ENCODE peak calls at places on chromosomes 7 and 10, in eight cellular contexts. One of them, this sample, is unnamed.
A peak's percentile ranks its signal among the peaks of the same experiment; 100 is the strongest.

GRCh38 chr7:50812847-50813475 is 30.3 kb upstream of the GRB10 start:
- DNase-seq in adipocyte: peak; percentile 74
- DNase-seq in A549: peak; percentile 53
- DNase-seq in mammary epithelial cell: peak; percentile 83
- DNase-seq in mesenchymal stem cell: peak; percentile 79
- DNase-seq in heart left ventricle: peak; percentile 87
- DNase-seq in body of pancreas: peak; percentile 91
- DNase-seq in GM12878: no peak
- DNase-seq in this sample: no peak

GRCh38 chr7:147571436-147572180 is 1019.0 kb upstream of the C7orf33 start:
- DNase-seq in adipocyte: no peak
- DNase-seq in A549: no peak
- DNase-seq in mammary epithelial cell: no peak
- DNase-seq in mesenchymal stem cell: no peak
- DNase-seq in heart left ventricle: no peak
- DNase-seq in body of pancreas: no peak
- DNase-seq in GM12878: no peak
- DNase-seq in this sample: no peak

GRCh38 chr10:16519250-16519907 is 2.3 kb downstream of the C1QL3 start:
- DNase-seq in adipocyte: no peak
- DNase-seq in A549: no peak
- DNase-seq in mammary epithelial cell: no peak
- DNase-seq in mesenchymal stem cell: no peak
- DNase-seq in heart left ventricle: no peak
- DNase-seq in body of pancreas: no peak
- DNase-seq in GM12878: no peak
- DNase-seq in this sample: no peak

GRCh38 chr10:8921583-8921982 is 867.1 kb downstream of the GATA3 start:
- DNase-seq in adipocyte: no peak
- DNase-seq in A549: no peak
- DNase-seq in mammary epithelial cell: no peak
- DNase-seq in mesenchymal stem cell: no peak
- DNase-seq in heart left ventricle: no peak
- DNase-seq in body of pancreas: no peak
- DNase-seq in GM12878: no peak
- DNase-seq in this sample: no peak

GRCh38 chr10:79248341-79248931 is 98.8 kb upstream of the PPIF start:
- DNase-seq in adipocyte: no peak
- DNase-seq in A549: no peak
- DNase-seq in mammary epithelial cell: no peak
- DNase-seq in mesenchymal stem cell: peak; percentile 66
- DNase-seq in heart left ventricle: peak; percentile 68
- DNase-seq in body of pancreas: peak; percentile 80
- DNase-seq in GM12878: no peak
- DNase-seq in this sample: no peak

GRCh38 chr10:71965623-71966022 is 1.4 kb downstream of the CHST3 start:
- DNase-seq in adipocyte: peak; percentile 34
- DNase-seq in A549: no peak
- DNase-seq in mammary epithelial cell: no peak
- DNase-seq in mesenchymal stem cell: no peak
- DNase-seq in heart left ventricle: no peak
- DNase-seq in body of pancreas: no peak
- DNase-seq in GM12878: no peak
- DNase-seq in this sample: no peak

GRCh38 chr10:120685136-120685535 is 166.0 kb upstream of the WDR11 start:
- DNase-seq in adipocyte: no peak
- DNase-seq in A549: no peak
- DNase-seq in mammary epithelial cell: no peak
- DNase-seq in mesenchymal stem cell: no peak
- DNase-seq in heart left ventricle: no peak
- DNase-seq in body of pancreas: no peak
- DNase-seq in GM12878: no peak
- DNase-seq in this sample: no peak

GRCh38 chr7:33686001-33686591 is 219.2 kb upstream of the BMPER start:
- DNase-seq in adipocyte: no peak
- DNase-seq in A549: no peak
- DNase-seq in mammary epithelial cell: no peak
- DNase-seq in mesenchymal stem cell: no peak
- DNase-seq in heart left ventricle: no peak
- DNase-seq in body of pancreas: no peak
- DNase-seq in GM12878: no peak
- DNase-seq in this sample: no peak

GRCh38 chr7:131633342-131633843 is 77.0 kb upstream of the PODXL start:
- DNase-seq in adipocyte: peak; percentile 29
- DNase-seq in A549: peak; percentile 51
- DNase-seq in mammary epithelial cell: peak; percentile 17
- DNase-seq in mesenchymal stem cell: peak; percentile 70
- DNase-seq in heart left ventricle: peak; percentile 54
- DNase-seq in body of pancreas: no peak
- DNase-seq in GM12878: no peak
- DNase-seq in this sample: no peak

GRCh38 chr10:119079572-119080520 is 771 bp downstream of the EIF3A start:
- DNase-seq in adipocyte: peak; percentile 92
- DNase-seq in A549: peak; percentile 80
- DNase-seq in mammary epithelial cell: peak; percentile 78
- DNase-seq in mesenchymal stem cell: peak; percentile 87
- DNase-seq in heart left ventricle: peak; percentile 83
- DNase-seq in body of pancreas: peak; percentile 81
- DNase-seq in GM12878: no peak
- DNase-seq in this sample: peak; percentile 44

GRCh38 chr10:103276251-103276936 is 544 bp upstream of the INA start:
- DNase-seq in adipocyte: no peak
- DNase-seq in A549: no peak
- DNase-seq in mammary epithelial cell: no peak
- DNase-seq in mesenchymal stem cell: no peak
- DNase-seq in heart left ventricle: no peak
- DNase-seq in body of pancreas: no peak
- DNase-seq in GM12878: no peak
- DNase-seq in this sample: no peak

GRCh38 chr10:104321226-104321625 is 17.0 kb downstream of the ITPRIP start:
- DNase-seq in adipocyte: no peak
- DNase-seq in A549: no peak
- DNase-seq in mammary epithelial cell: no peak
- DNase-seq in mesenchymal stem cell: no peak
- DNase-seq in heart left ventricle: peak; percentile 60
- DNase-seq in body of pancreas: no peak
- DNase-seq in GM12878: no peak
- DNase-seq in this sample: no peak

GRCh38 chr7:158544708-158545107 is 42.9 kb downstream of the PTPRN2 start:
- DNase-seq in adipocyte: no peak
- DNase-seq in A549: no peak
- DNase-seq in mammary epithelial cell: no peak
- DNase-seq in mesenchymal stem cell: no peak
- DNase-seq in heart left ventricle: no peak
- DNase-seq in body of pancreas: no peak
- DNase-seq in GM12878: no peak
- DNase-seq in this sample: no peak
- H3K9me3 ChIP-seq in adipocyte: no peaks in the 10 kb centered on the region
- H3K9me3 ChIP-seq in A549: no peaks in the 10 kb centered on the region
- H3K9me3 ChIP-seq in mammary epithelial cell: peaks cover 32% of the 10 kb centered on the region
- H3K9me3 ChIP-seq in mesenchymal stem cell: no peaks in the 10 kb centered on the region
- H3K9me3 ChIP-seq in heart left ventricle: no peaks in the 10 kb centered on the region
- H3K9me3 ChIP-seq in body of pancreas: no peaks in the 10 kb centered on the region
- H3K9me3 ChIP-seq in GM12878: no peaks in the 10 kb centered on the region
- H3K9me3 ChIP-seq in this sample: no peaks in the 10 kb centered on the region

GRCh38 chr7:269721-270120 is 20.2 kb upstream of the FOXL3 start:
- DNase-seq in adipocyte: no peak
- DNase-seq in A549: no peak
- DNase-seq in mammary epithelial cell: no peak
- DNase-seq in mesenchymal stem cell: no peak
- DNase-seq in heart left ventricle: peak; percentile 8
- DNase-seq in body of pancreas: no peak
- DNase-seq in GM12878: no peak
- DNase-seq in this sample: no peak

GRCh38 chr7:272108-272615 is 17.8 kb upstream of the FOXL3 start:
- DNase-seq in adipocyte: no peak
- DNase-seq in A549: no peak
- DNase-seq in mammary epithelial cell: no peak
- DNase-seq in mesenchymal stem cell: no peak
- DNase-seq in heart left ventricle: peak; percentile 21
- DNase-seq in body of pancreas: no peak
- DNase-seq in GM12878: no peak
- DNase-seq in this sample: no peak

GRCh38 chr7:270351-270983 is 19.5 kb upstream of the FOXL3 start:
- DNase-seq in adipocyte: no peak
- DNase-seq in A549: no peak
- DNase-seq in mammary epithelial cell: no peak
- DNase-seq in mesenchymal stem cell: no peak
- DNase-seq in heart left ventricle: peak; percentile 7
- DNase-seq in body of pancreas: no peak
- DNase-seq in GM12878: no peak
- DNase-seq in this sample: no peak

GRCh38 chr7:272631-273030 is 17.3 kb upstream of the FOXL3 start:
- DNase-seq in adipocyte: no peak
- DNase-seq in A549: no peak
- DNase-seq in mammary epithelial cell: no peak
- DNase-seq in mesenchymal stem cell: no peak
- DNase-seq in heart left ventricle: peak; percentile 20
- DNase-seq in body of pancreas: no peak
- DNase-seq in GM12878: no peak
- DNase-seq in this sample: no peak

GRCh38 chr7:271266-272107 is 18.5 kb upstream of the FOXL3 start:
- DNase-seq in adipocyte: peak; percentile 22
- DNase-seq in A549: no peak
- DNase-seq in mammary epithelial cell: no peak
- DNase-seq in mesenchymal stem cell: no peak
- DNase-seq in heart left ventricle: peak; percentile 13
- DNase-seq in body of pancreas: no peak
- DNase-seq in GM12878: no peak
- DNase-seq in this sample: no peak
- H3K9me3 ChIP-seq in adipocyte: peaks cover 14% of the 10 kb centered on the region
- H3K9me3 ChIP-seq in A549: peaks cover 40% of the 10 kb centered on the region
- H3K9me3 ChIP-seq in mammary epithelial cell: no peaks in the 10 kb centered on the region
- H3K9me3 ChIP-seq in mesenchymal stem cell: peaks cover 14% of the 10 kb centered on the region
- H3K9me3 ChIP-seq in heart left ventricle: peaks cover 6% of the 10 kb centered on the region
- H3K9me3 ChIP-seq in body of pancreas: no peaks in the 10 kb centered on the region
- H3K9me3 ChIP-seq in GM12878: no peaks in the 10 kb centered on the region
- H3K9me3 ChIP-seq in this sample: no peaks in the 10 kb centered on the region

GRCh38 chr7:56483153-56483552 is 366.9 kb upstream of the NUPR2 start:
- DNase-seq in adipocyte: no peak
- DNase-seq in A549: no peak
- DNase-seq in mammary epithelial cell: no peak
- DNase-seq in mesenchymal stem cell: no peak
- DNase-seq in heart left ventricle: no peak
- DNase-seq in body of pancreas: no peak
- DNase-seq in GM12878: no peak
- DNase-seq in this sample: no peak
- H3K9me3 ChIP-seq in adipocyte: peaks cover 79% of the 10 kb centered on the region
- H3K9me3 ChIP-seq in A549: peaks cover 15% of the 10 kb centered on the region
- H3K9me3 ChIP-seq in mammary epithelial cell: peaks cover 49% of the 10 kb centered on the region
- H3K9me3 ChIP-seq in mesenchymal stem cell: peaks cover 62% of the 10 kb centered on the region
- H3K9me3 ChIP-seq in heart left ventricle: peaks cover 75% of the 10 kb centered on the region
- H3K9me3 ChIP-seq in body of pancreas: no peaks in the 10 kb centered on the region
- H3K9me3 ChIP-seq in GM12878: no peaks in the 10 kb centered on the region
- H3K9me3 ChIP-seq in this sample: peaks cover 2% of the 10 kb centered on the region

DNA sequence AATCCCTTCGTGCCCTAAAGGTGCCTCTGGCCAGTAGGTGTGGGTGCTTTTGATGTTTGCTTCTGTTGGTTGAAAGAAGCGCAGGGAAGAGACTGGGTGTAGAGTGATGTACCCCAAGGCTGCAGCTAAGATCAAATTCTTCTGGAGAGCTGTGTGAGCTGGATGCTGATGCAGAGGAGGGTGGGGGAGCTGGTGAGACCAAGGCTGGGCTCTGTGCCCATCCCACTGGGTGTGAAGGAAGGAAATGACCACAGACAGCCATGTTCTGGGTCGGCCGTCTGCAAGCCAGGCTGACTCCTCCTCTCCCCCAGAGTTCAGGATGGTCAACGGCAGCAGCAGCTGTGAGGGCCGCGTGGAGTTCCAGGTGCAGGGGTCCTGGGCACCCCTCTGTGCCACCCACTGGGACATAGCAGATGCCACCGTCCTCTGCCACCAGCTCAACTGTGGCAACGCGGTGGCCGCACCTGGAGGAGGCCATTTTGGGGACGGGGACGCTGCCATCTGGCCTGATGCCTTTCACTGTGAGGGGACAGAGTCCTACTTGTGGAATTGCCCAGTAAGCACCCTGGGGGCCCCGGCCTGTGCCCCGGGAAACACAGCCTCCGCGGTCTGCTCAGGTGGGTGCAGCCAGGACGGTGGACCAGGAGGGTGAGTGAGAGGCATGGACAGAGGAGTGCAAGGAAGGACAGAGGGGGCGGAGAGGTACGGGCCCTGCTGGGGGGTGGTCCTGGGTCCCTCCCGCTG is 5.1 kb downstream of the SCART1 start:
- DNase-seq in adipocyte: no peak
- DNase-seq in A549: no peak
- DNase-seq in mammary epithelial cell: no peak
- DNase-seq in mesenchymal stem cell: no peak
- DNase-seq in heart left ventricle: no peak
- DNase-seq in body of pancreas: no peak
- DNase-seq in GM12878: no peak
- DNase-seq in this sample: no peak
- H3K9me3 ChIP-seq in adipocyte: no peaks in the 10 kb centered on the region
- H3K9me3 ChIP-seq in A549: no peaks in the 10 kb centered on the region
- H3K9me3 ChIP-seq in mammary epithelial cell: peaks cover 21% of the 10 kb centered on the region
- H3K9me3 ChIP-seq in mesenchymal stem cell: no peaks in the 10 kb centered on the region
- H3K9me3 ChIP-seq in heart left ventricle: no peaks in the 10 kb centered on the region
- H3K9me3 ChIP-seq in body of pancreas: no peaks in the 10 kb centered on the region
- H3K9me3 ChIP-seq in GM12878: no peaks in the 10 kb centered on the region
- H3K9me3 ChIP-seq in this sample: no peaks in the 10 kb centered on the region

DNA sequence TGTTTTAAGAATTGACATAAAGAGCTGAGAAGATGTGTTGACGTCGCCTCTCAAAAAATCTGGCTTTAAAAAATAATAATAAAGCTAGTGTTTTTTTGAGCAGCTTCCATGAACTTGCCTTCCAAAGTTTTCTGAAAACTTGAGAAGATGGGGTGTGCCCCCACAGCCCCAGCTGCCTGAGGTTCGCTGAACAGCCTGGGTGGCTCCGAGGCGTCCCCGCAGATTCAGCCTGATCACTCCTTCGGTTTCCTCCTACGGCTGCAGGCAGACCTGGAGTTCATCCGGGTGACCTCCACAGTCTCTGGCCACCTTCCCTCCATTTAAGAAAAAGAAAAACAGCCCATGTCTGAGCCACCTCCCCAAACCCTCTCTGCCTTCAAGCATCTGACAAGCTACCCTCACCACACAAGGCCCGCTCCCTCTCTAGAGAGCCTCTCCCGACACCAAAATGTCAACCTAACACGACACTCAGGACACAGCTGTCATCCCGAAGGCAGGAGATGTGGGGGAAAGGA is 177.8 kb downstream of the PTPRN2 start:
- DNase-seq in adipocyte: no peak
- DNase-seq in A549: no peak
- DNase-seq in mammary epithelial cell: no peak
- DNase-seq in mesenchymal stem cell: no peak
- DNase-seq in heart left ventricle: no peak
- DNase-seq in body of pancreas: no peak
- DNase-seq in GM12878: no peak
- DNase-seq in this sample: no peak
- H3K9me3 ChIP-seq in adipocyte: no peaks in the 10 kb centered on the region
- H3K9me3 ChIP-seq in A549: no peaks in the 10 kb centered on the region
- H3K9me3 ChIP-seq in mammary epithelial cell: peaks cover 42% of the 10 kb centered on the region
- H3K9me3 ChIP-seq in mesenchymal stem cell: no peaks in the 10 kb centered on the region
- H3K9me3 ChIP-seq in heart left ventricle: no peaks in the 10 kb centered on the region
- H3K9me3 ChIP-seq in body of pancreas: no peaks in the 10 kb centered on the region
- H3K9me3 ChIP-seq in GM12878: no peaks in the 10 kb centered on the region
- H3K9me3 ChIP-seq in this sample: peaks cover 2% of the 10 kb centered on the region

GRCh38 chr10:109328001-109328400 is 595.3 kb downstream of the XPNPEP1 start:
- DNase-seq in adipocyte: no peak
- DNase-seq in A549: no peak
- DNase-seq in mammary epithelial cell: no peak
- DNase-seq in mesenchymal stem cell: no peak
- DNase-seq in heart left ventricle: no peak
- DNase-seq in body of pancreas: no peak
- DNase-seq in GM12878: no peak
- DNase-seq in this sample: no peak
- H3K9me3 ChIP-seq in adipocyte: no peaks in the 10 kb centered on the region
- H3K9me3 ChIP-seq in A549: no peaks in the 10 kb centered on the region
- H3K9me3 ChIP-seq in mammary epithelial cell: no peaks in the 10 kb centered on the region
- H3K9me3 ChIP-seq in mesenchymal stem cell: peaks cover 3% of the 10 kb centered on the region
- H3K9me3 ChIP-seq in heart left ventricle: no peaks in the 10 kb centered on the region
- H3K9me3 ChIP-seq in body of pancreas: no peaks in the 10 kb centered on the region
- H3K9me3 ChIP-seq in GM12878: no peaks in the 10 kb centered on the region
- H3K9me3 ChIP-seq in this sample: no peaks in the 10 kb centered on the region